ENCODE peak calls at places on chromosomes 5 and 9, in five cellular contexts. A is stimulated activated CD4-positive, alpha-beta T cell treated with anti-CD3 and anti-CD28 coated beads, Interleukin-12 subunit alpha, Interleukin-12 subunit beta, amount 100 ng/mL, for 48 hours; H is dorsolateral prefrontal cortex; C is smooth muscle cell of the brain vasculature; O is endothelial cell. G is an unnamed sample.

GRCh38 chr5:1012900-1013237 is 4.3 kb downstream of the NKD2 start:
- DNase-seq in A (no peak), O (no peak), C (no peak), H (no peak), G (no peak)

GRCh38 chr9:4393806-4394523 is 94.1 kb upstream of the GLIS3 start:
- DNase-seq in A (no peak), H (no peak), O (no peak), C (no peak), G (no peak)

GRCh38 chr5:105735704-105736103 is 1935.0 kb downstream of the EFNA5 start:
- DNase-seq in O (no peak), A (no peak), H (no peak), C (no peak), G (no peak)

GRCh38 chr9:137975936-137976565 is 98.5 kb downstream of the CACNA1B start:
- DNase-seq in O (no peak), H (no peak), C (no peak), A (no peak), G (no peak)

GRCh38 chr5:105392122-105392709 is 1829.6 kb upstream of the NUDT12 start:
- DNase-seq in A (no peak), C (no peak), O (no peak), H (no peak), G (no peak)

GRCh38 chr9:87039809-87040392 is 92.6 kb upstream of the GAS1 start:
- DNase-seq in A (no peak), C (no peak), O (no peak), H (no peak), G (no peak)

GRCh38 chr9:35793461-35793860 is 2.1 kb downstream of the NPR2 start:
- DNase-seq in C (no peak), O (no peak), H (no peak), A (no peak), G (no peak)

GRCh38 chr5:73797142-73797530 is 171.1 kb downstream of the ARHGEF28 start:
- DNase-seq in C (no peak), H (no peak), A (no peak), O (no peak), G (no peak)

GRCh38 chr9:132627120-132627519 is 42.7 kb downstream of the DDX31 start:
- DNase-seq in C (no peak), H (no peak), A (no peak), O (no peak), G (no peak)

GRCh38 chr9:125977223-125977622 is 230.1 kb downstream of the PBX3 start:
- DNase-seq in O (no peak), A (no peak), C (no peak), H (no peak), G (no peak)

GRCh38 chr5:4941957-4942830 is 197.9 kb upstream of the ADAMTS16 start:
- DNase-seq in H (peak; percentile 56), C (no peak), A (peak; percentile 0), O (peak; percentile 57), G (peak; percentile 5)

GRCh38 chr5:179893076-179893957 is 14.4 kb downstream of the TBC1D9B start:
- DNase-seq in O (no peak), A (no peak), H (no peak), C (no peak), G (no peak)

GRCh38 chr9:23611874-23612273 is 214.2 kb downstream of the ELAVL2 start:
- DNase-seq in O (no peak), H (no peak), A (no peak), C (no peak), G (no peak)

GRCh38 chr5:56097055-56097454 is 102.3 kb upstream of the IL6ST start:
- DNase-seq in A (no peak), O (no peak), C (no peak), H (no peak), G (no peak)

GRCh38 chr5:20105915-20106314 is 117.9 kb upstream of the CDH18 start:
- DNase-seq in A (no peak), O (no peak), C (no peak), H (no peak), G (no peak)

GRCh38 chr9:13279284-13280162 is at the start of gene MPDZ:
- DNase-seq in A (no peak), H (peak; percentile 84), O (peak; percentile 78), C (peak; percentile 46), G (peak; percentile 70)

GRCh38 chr5:42751044-42751443 is 5.6 kb upstream of the CCDC152 start:
- DNase-seq in A (no peak), H (no peak), O (no peak), C (no peak), G (no peak)

GRCh38 chr9:123278361-123278760 is 10.0 kb upstream of the STRBP start:
- DNase-seq in H (no peak), C (no peak), O (no peak), A (no peak), G (no peak)

GRCh38 chr9:113568481-113569321 is 105.2 kb downstream of the RGS3 start:
- DNase-seq in H (peak; percentile 38), O (no peak), A (no peak), C (no peak), G (no peak)

GRCh38 chr9:79165006-79165405 is 406.8 kb upstream of the TLE4 start:
- DNase-seq in C (no peak), O (no peak), H (no peak), A (no peak), G (no peak)

GRCh38 chr5:134380367-134380766 is 9.0 kb downstream of the UBE2B start:
- DNase-seq in O (no peak), C (no peak), A (no peak), H (no peak), G (no peak)

GRCh38 chr9:78860806-78861475 is 564.0 kb downstream of the PSAT1 start:
- DNase-seq in C (no peak), H (no peak), O (no peak), A (no peak), G (no peak)

GRCh38 chr5:165185726-165186125 is 1680.3 kb downstream of the MAT2B start:
- DNase-seq in A (no peak), O (no peak), H (no peak), C (no peak), G (no peak)

GRCh38 chr5:92780057-92780456 is 801.0 kb downstream of the NR2F1-AS1 start:
- DNase-seq in C (no peak), O (no peak), H (no peak), A (no peak), G (no peak)

GRCh38 chr5:41843456-41844112 is 26.6 kb downstream of the OXCT1 start:
- DNase-seq in C (peak; percentile 39), H (no peak), A (no peak), O (peak; percentile 41), G (peak; percentile 4)

GRCh38 chr5:163005949-163006348 is 431.4 kb upstream of the CCNG1 start:
- DNase-seq in A (no peak), H (no peak), C (no peak), O (no peak), G (no peak)

GRCh38 chr5:78547171-78547570 is 101.4 kb downstream of the LHFPL2 start:
- DNase-seq in A (no peak), O (no peak), C (no peak), H (no peak), G (no peak)